ENCODE peak calls at places on chromosomes 12 and 14, in seven cellular contexts. I is hippocampal formation, U is nephron progenitor cell, P is AG04450, Z is activated T-cell treated with anti-CD3 and anti-CD28 coated beads for 1 hour, X is HTR-8/SVneo, V is Caco-2. E is an unnamed sample.
A peak's percentile ranks its signal among the peaks of the same experiment; 100 is the strongest.

GRCh38 chr14:97180304-97181200 is 383.4 kb downstream of the VRK1 start:
- DNase-seq in I (no peak), U (no peak), P (no peak), Z (no peak), X (peak; percentile 31), V (no peak), E (no peak)

GRCh38 chr12:82504411-82504810 is 146.1 kb downstream of the METTL25 start:
- DNase-seq in I (no peak), U (no peak), P (no peak), Z (no peak), X (no peak), V (no peak), E (no peak)

GRCh38 chr12:107767466-107767865 is 6.5 kb upstream of the PRDM4 start:
- DNase-seq in I (no peak), U (no peak), P (no peak), Z (no peak), X (no peak), V (no peak), E (no peak)

GRCh38 chr12:69821441-69822204 is 3.4 kb upstream of the MYRFL start:
- DNase-seq in I (peak; percentile 59), U (no peak), P (peak; percentile 24), Z (no peak), X (peak; percentile 74), V (no peak), E (peak; percentile 39)

GRCh38 chr12:27970981-27971489 is 1.5 kb downstream of the PTHLH start:
- DNase-seq in I (no peak), U (peak; percentile 26), P (no peak), Z (no peak), X (no peak), V (no peak), E (no peak)

GRCh38 chr12:59372971-59373370 is 222.9 kb upstream of the SLC16A7 start:
- DNase-seq in I (peak; percentile 6), U (peak; percentile 11), P (peak; percentile 1), Z (no peak), X (peak; percentile 17), V (peak; percentile 46), E (no peak)

GRCh38 chr14:103310576-103311095 is 23.4 kb upstream of the EIF5 start:
- DNase-seq in I (no peak), U (no peak), P (no peak), Z (no peak), X (no peak), V (no peak), E (no peak)

GRCh38 chr12:12221560-12221959 is 45.3 kb downstream of the LRP6 start:
- DNase-seq in I (no peak), U (no peak), P (no peak), Z (no peak), X (no peak), V (no peak), E (no peak)

GRCh38 chr12:52007158-52007921 is 594 bp downstream of the TAMALIN start:
- DNase-seq in I (no peak), U (no peak), P (no peak), Z (peak; percentile 35), X (no peak), V (no peak), E (no peak)

GRCh38 chr12:130649101-130649571 is 67.0 kb downstream of the RIMBP2 start:
- DNase-seq in I (no peak), U (no peak), P (no peak), Z (no peak), X (no peak), V (no peak), E (no peak)

GRCh38 chr14:90900712-90901111 is 84.5 kb upstream of the TTC7B start:
- DNase-seq in I (peak; percentile 25), U (no peak), P (no peak), Z (no peak), X (no peak), V (no peak), E (no peak)

GRCh38 chr12:82366182-82366581 is 7.9 kb downstream of the METTL25 start:
- DNase-seq in I (no peak), U (no peak), P (no peak), Z (no peak), X (no peak), V (no peak), E (peak; percentile 8)

GRCh38 chr14:105252552-105253328 is 4.4 kb downstream of the BTBD6 start:
- DNase-seq in I (no peak), U (no peak), P (no peak), Z (no peak), X (no peak), V (no peak), E (no peak)

GRCh38 chr12:10256064-10256463 is 43.4 kb downstream of the GABARAPL1 start:
- DNase-seq in I (no peak), U (no peak), P (no peak), Z (no peak), X (no peak), V (no peak), E (no peak)

GRCh38 chr12:71208053-71208685 is 50.4 kb upstream of the TSPAN8 start:
- DNase-seq in I (no peak), U (no peak), P (no peak), Z (no peak), X (no peak), V (no peak), E (no peak)

GRCh38 chr12:89470741-89471504 is 53.7 kb downstream of the GALNT4 start:
- DNase-seq in I (peak; percentile 79), U (no peak), P (no peak), Z (no peak), X (no peak), V (peak; percentile 34), E (peak; percentile 33)

GRCh38 chr12:9223830-9224229 is 15.6 kb upstream of the PZP start:
- DNase-seq in I (no peak), U (no peak), P (no peak), Z (no peak), X (no peak), V (no peak), E (no peak)

GRCh38 chr12:67766370-67766769 is 117.8 kb downstream of the DYRK2 start:
- DNase-seq in I (no peak), U (no peak), P (peak; percentile 45), Z (no peak), X (no peak), V (no peak), E (peak; percentile 27)

GRCh38 chr12:75208851-75209781 is 523 bp downstream of the KCNC2 start:
- DNase-seq in I (no peak), U (peak; percentile 87), P (peak; percentile 1), Z (no peak), X (peak; percentile 39), V (peak; percentile 26), E (no peak)

GRCh38 chr14:61484826-61485584 is 163.6 kb downstream of the PRKCH start:
- DNase-seq in I (no peak), U (no peak), P (no peak), Z (no peak), X (no peak), V (no peak), E (no peak)

GRCh38 chr14:26828741-26829140 is 230.9 kb upstream of the NOVA1 start:
- DNase-seq in I (no peak), U (no peak), P (no peak), Z (no peak), X (no peak), V (no peak), E (no peak)

GRCh38 chr12:116361404-116362223 is 84.1 kb upstream of the MED13L start:
- DNase-seq in I (no peak), U (no peak), P (no peak), Z (no peak), X (no peak), V (no peak), E (no peak)

GRCh38 chr14:96741151-96741977 is 55.8 kb upstream of the VRK1 start:
- DNase-seq in I (no peak), U (peak; percentile 88), P (no peak), Z (peak; percentile 69), X (peak; percentile 53), V (peak; percentile 81), E (no peak)

E was measured in fibroblast of the conjunctiva.